ENCODE peak calls at places on chromosomes 6 and 20, in six cellular contexts. One of them, this sample, is unnamed.

GRCh38 chr6:93568169-93568568 is 148.8 kb upstream of the EPHA7 start:
- DNase-seq in sigmoid colon: no peak
- DNase-seq in A549: no peak
- DNase-seq in HepG2: no peak
- DNase-seq in ovary: no peak
- DNase-seq in stomach: no peak
- DNase-seq in this sample: no peak

GRCh38 chr6:152723398-152723797 is 25.7 kb downstream of the MYCT1 start:
- DNase-seq in sigmoid colon: no peak
- DNase-seq in A549: peak
- DNase-seq in HepG2: no peak
- DNase-seq in ovary: no peak
- DNase-seq in stomach: no peak
- DNase-seq in this sample: no peak

GRCh38 chr20:33531047-33531877 is 41.4 kb downstream of the CBFA2T2 start:
- DNase-seq in sigmoid colon: no peak
- DNase-seq in A549: no peak
- DNase-seq in HepG2: peak
- DNase-seq in ovary: no peak
- DNase-seq in stomach: no peak
- DNase-seq in this sample: no peak

GRCh38 chr20:49570161-49570827 is 2.4 kb upstream of the PTGIS start:
- DNase-seq in sigmoid colon: peak
- DNase-seq in A549: no peak
- DNase-seq in HepG2: no peak
- DNase-seq in ovary: no peak
- DNase-seq in stomach: no peak
- DNase-seq in this sample: no peak

GRCh38 chr20:31630187-31630790 is 7.4 kb upstream of the COX4I2 start:
- DNase-seq in sigmoid colon: no peak
- DNase-seq in A549: no peak
- DNase-seq in HepG2: no peak
- DNase-seq in ovary: no peak
- DNase-seq in stomach: peak
- DNase-seq in this sample: no peak

GRCh38 chr20:44967207-44967807 is 995 bp downstream of the STK4 start:
- DNase-seq in sigmoid colon: no peak
- DNase-seq in A549: no peak
- DNase-seq in HepG2: peak
- DNase-seq in ovary: no peak
- DNase-seq in stomach: no peak
- DNase-seq in this sample: peak

GRCh38 chr6:136927313-136927712 is 5.2 kb downstream of the SLC35D3 start:
- DNase-seq in sigmoid colon: no peak
- DNase-seq in A549: peak
- DNase-seq in HepG2: peak
- DNase-seq in ovary: no peak
- DNase-seq in stomach: no peak
- DNase-seq in this sample: no peak

GRCh38 chr6:21914121-21914973 is 320.8 kb downstream of the SOX4 start:
- DNase-seq in sigmoid colon: no peak
- DNase-seq in A549: no peak
- DNase-seq in HepG2: no peak
- DNase-seq in ovary: peak
- DNase-seq in stomach: peak
- DNase-seq in this sample: peak

GRCh38 chr6:165822501-165822900 is 159.5 kb upstream of the PDE10A start:
- DNase-seq in sigmoid colon: no peak
- DNase-seq in A549: no peak
- DNase-seq in HepG2: no peak
- DNase-seq in ovary: no peak
- DNase-seq in stomach: no peak
- DNase-seq in this sample: no peak

GRCh38 chr6:165820934-165821333 is 157.9 kb upstream of the PDE10A start:
- DNase-seq in sigmoid colon: no peak
- DNase-seq in A549: no peak
- DNase-seq in HepG2: no peak
- DNase-seq in ovary: no peak
- DNase-seq in stomach: no peak
- DNase-seq in this sample: no peak

GRCh38 chr6:165825416-165825815 is 162.4 kb upstream of the PDE10A start:
- DNase-seq in sigmoid colon: no peak
- DNase-seq in A549: no peak
- DNase-seq in HepG2: no peak
- DNase-seq in ovary: no peak
- DNase-seq in stomach: no peak
- DNase-seq in this sample: no peak

GRCh38 chr6:165821754-165822153 is 158.7 kb upstream of the PDE10A start:
- DNase-seq in sigmoid colon: no peak
- DNase-seq in A549: no peak
- DNase-seq in HepG2: no peak
- DNase-seq in ovary: no peak
- DNase-seq in stomach: no peak
- DNase-seq in this sample: no peak

GRCh38 chr6:165823609-165824326 is 160.7 kb upstream of the PDE10A start:
- DNase-seq in sigmoid colon: no peak
- DNase-seq in A549: no peak
- DNase-seq in HepG2: no peak
- DNase-seq in ovary: no peak
- DNase-seq in stomach: no peak
- DNase-seq in this sample: no peak
- TF ChIP-seq EP300 in sigmoid colon: no peak
- TF ChIP-seq EP300 in A549: no peak
- TF ChIP-seq EP300 in HepG2: no peak
- TF ChIP-seq EP300 in ovary: no peak
- TF ChIP-seq EP300 in stomach: no peak
- TF ChIP-seq EP300 in this sample: no peak

DNA sequence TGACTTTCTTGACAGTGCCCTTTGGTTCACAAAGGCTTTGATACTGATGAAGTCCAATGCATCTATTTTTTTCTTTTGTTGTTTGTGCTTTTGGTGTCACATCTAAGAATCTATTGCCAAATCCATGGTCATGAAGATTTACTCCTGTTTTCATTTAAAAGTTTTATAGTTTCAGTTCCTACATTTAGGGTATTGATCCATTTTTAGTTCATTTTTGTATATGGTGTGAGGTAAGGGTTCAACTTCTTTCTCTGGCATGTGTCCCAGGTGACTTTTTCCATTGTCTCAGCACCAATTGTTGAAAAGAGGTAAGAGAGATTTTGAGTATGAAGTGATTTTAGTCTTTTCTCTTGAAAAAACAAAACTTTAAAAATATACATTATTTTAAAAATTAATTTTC is 260.6 kb downstream of the GMPR start:
- DNase-seq in sigmoid colon: no peak
- DNase-seq in A549: no peak
- DNase-seq in HepG2: no peak
- DNase-seq in ovary: no peak
- DNase-seq in stomach: no peak
- DNase-seq in this sample: no peak
- TF ChIP-seq EP300 in sigmoid colon: no peak
- TF ChIP-seq EP300 in A549: no peak
- TF ChIP-seq EP300 in HepG2: no peak
- TF ChIP-seq EP300 in ovary: no peak
- TF ChIP-seq EP300 in stomach: no peak
- TF ChIP-seq EP300 in this sample: no peak

GRCh38 chr6:4800662-4801061 is 24.5 kb downstream of the CDYL start:
- DNase-seq in sigmoid colon: no peak
- DNase-seq in A549: peak
- DNase-seq in HepG2: no peak
- DNase-seq in ovary: no peak
- DNase-seq in stomach: no peak
- DNase-seq in this sample: no peak

GRCh38 chr6:4801491-4802118 is 25.4 kb downstream of the CDYL start:
- DNase-seq in sigmoid colon: no peak
- DNase-seq in A549: no peak
- DNase-seq in HepG2: no peak
- DNase-seq in ovary: no peak
- DNase-seq in stomach: no peak
- DNase-seq in this sample: no peak

GRCh38 chr6:4803343-4803744 is 27.1 kb downstream of the CDYL start:
- DNase-seq in sigmoid colon: no peak
- DNase-seq in A549: no peak
- DNase-seq in HepG2: no peak
- DNase-seq in ovary: no peak
- DNase-seq in stomach: no peak
- DNase-seq in this sample: no peak

GRCh38 chr6:4804095-4804494 is 27.9 kb downstream of the CDYL start:
- DNase-seq in sigmoid colon: no peak
- DNase-seq in A549: peak
- DNase-seq in HepG2: peak
- DNase-seq in ovary: no peak
- DNase-seq in stomach: no peak
- DNase-seq in this sample: peak

DNA sequence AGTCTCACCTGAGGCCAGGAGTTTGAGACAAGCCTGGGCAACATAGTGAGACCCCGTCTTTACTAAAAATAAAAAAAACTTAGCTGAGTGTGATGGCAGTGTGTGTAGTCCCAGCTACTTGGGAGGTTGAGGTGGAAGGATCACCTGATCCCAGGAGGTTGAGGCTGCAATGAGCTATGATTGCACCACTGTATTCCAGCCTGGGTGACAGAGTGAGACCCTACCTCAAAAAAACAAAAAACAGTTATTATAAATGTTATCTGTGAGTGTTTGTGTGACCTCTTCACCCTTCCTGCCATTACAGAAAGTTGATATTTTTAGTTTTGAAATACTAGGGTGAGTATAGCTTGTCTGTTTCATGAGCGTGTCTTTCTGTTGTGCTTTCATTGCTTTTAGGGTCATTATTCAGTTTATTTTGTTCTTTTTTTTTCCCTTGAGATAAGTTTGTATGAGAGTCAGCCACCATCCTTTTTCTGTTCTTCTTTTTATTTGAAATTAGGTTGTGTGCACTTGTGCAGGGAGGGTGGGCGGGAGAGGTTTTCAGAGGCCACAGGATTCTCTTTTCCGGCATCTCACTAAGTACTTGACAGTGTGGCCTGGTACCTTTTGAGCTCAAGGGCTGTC is 26.2 kb downstream of the CDYL start:
- DNase-seq in sigmoid colon: no peak
- DNase-seq in A549: no peak
- DNase-seq in HepG2: no peak
- DNase-seq in ovary: no peak
- DNase-seq in stomach: no peak
- DNase-seq in this sample: no peak
- TF ChIP-seq EP300 in sigmoid colon: no peak
- TF ChIP-seq EP300 in A549: no peak
- TF ChIP-seq EP300 in HepG2: no peak
- TF ChIP-seq EP300 in ovary: no peak
- TF ChIP-seq EP300 in stomach: no peak
- TF ChIP-seq EP300 in this sample: no peak

DNA sequence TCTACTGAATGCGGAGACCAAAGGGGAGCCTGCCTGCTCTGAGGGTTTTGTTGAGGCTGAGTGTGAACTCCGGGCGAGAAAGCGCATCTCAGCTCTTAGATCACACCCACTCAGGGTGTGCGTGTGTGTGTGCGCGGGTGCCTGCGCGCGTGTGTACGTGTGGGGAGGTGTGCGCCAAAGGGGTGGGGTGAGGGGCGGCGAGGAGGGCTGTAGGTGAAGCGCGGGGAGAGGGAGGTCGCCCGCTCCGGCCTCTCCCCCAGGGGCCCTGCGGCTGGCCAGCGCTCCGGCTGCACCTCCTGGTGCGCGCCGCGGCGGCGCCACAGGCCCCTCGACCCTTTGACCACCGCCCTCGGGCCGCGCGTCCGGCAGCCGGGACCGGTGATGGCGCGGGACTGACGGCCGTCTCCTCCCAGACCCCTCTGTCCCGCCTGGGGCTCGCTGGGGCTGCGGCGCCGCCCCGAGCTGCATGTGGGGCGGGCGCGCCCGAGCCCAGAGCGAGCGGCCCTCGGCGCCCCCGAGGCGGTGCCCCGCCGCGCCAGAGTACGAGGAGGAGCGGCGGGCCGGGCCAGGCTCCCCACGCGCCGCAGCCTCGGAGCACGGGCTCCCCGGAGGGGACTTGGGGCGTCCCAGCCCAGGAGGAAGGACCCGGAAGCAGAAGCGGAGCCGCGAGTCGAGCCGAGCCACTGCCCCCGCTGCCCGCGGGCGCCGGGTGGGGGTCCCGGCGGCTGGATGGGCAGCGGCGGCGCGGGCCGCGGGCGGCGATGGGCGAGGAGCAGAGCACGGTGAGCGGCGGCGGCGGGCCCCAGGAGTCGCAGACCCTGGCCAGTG is at the start of gene RNF217:
- DNase-seq in sigmoid colon: peak
- DNase-seq in A549: peak
- DNase-seq in HepG2: no peak
- DNase-seq in ovary: peak
- DNase-seq in stomach: peak
- DNase-seq in this sample: peak
- TF ChIP-seq EP300 in sigmoid colon: no peak
- TF ChIP-seq EP300 in A549: no peak
- TF ChIP-seq EP300 in HepG2: no peak
- TF ChIP-seq EP300 in ovary: no peak
- TF ChIP-seq EP300 in stomach: no peak
- TF ChIP-seq EP300 in this sample: no peak

DNA sequence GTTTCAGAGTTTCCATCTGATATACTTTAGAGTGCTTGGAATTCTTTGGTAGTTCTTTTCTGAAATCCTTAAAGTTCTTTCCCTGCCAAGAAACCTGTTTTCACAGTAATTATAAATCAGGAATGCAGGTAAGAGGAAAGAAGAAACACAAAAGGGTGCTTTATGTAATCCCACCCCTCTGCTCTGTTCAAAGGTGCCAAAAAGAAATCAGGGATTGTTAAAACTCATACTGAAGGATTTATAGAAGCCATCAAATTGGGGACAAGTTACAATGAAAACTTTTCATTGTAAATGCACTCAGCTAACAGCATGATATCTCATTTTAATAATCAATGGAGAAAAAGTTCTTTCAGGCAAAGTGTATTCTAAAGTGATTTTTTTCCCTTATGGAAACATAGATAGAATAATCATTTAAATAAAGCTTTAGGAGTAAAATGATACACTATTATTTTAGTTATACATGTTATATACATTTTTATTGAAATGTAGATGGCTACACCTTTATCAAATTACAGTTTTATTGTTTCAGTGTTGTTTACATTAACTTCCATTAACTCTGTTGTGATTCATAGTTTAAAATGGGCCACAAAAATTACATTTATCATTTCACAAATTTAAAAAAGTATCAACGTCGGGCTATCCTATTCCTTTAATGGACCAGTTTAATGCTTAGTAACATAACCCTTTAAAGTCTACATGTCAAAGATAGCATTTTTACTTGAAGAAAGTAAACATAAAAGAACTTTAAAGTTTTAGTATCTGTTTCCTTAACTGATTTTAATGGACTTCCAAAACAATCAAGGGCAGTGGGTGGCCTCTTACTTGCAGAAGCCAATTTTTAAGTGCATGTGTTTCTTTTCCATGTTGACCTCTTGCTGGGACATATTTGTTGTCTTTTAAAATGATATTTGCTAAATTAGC is 47.7 kb upstream of the FLRT3 start:
- DNase-seq in sigmoid colon: no peak
- DNase-seq in A549: no peak
- DNase-seq in HepG2: no peak
- DNase-seq in ovary: no peak
- DNase-seq in stomach: no peak
- DNase-seq in this sample: no peak
- TF ChIP-seq EP300 in sigmoid colon: no peak
- TF ChIP-seq EP300 in A549: no peak
- TF ChIP-seq EP300 in HepG2: no peak
- TF ChIP-seq EP300 in ovary: no peak
- TF ChIP-seq EP300 in stomach: no peak
- TF ChIP-seq EP300 in this sample: no peak